ENCODE peak calls at places on chromosomes 1 and 21, in four cellular contexts. Q is IMR-90, V is keratinocyte, U is K562. B is an unnamed sample.

GRCh38 chr1:152148991-152149390 is 10.0 kb downstream of the RPTN start:
- DNase-seq in Q (no peak), V (no peak), U (no peak), B (no peak)

GRCh38 chr1:2025491-2025981 is 6.4 kb downstream of the GABRD start:
- DNase-seq in Q (no peak), V (no peak), U (no peak), B (no peak)

GRCh38 chr1:20590313-20590777 is 1.4 kb downstream of the CDA start:
- DNase-seq in Q (peak; percentile 67), V (no peak), U (no peak), B (no peak)

GRCh38 chr1:113929750-113930498 is 800 bp downstream of the HIPK1 start:
- DNase-seq in Q (peak; percentile 17), V (no peak), U (no peak), B (no peak)

GRCh38 chr1:54287821-54288220 is 87.9 kb downstream of the MRPL37 start:
- DNase-seq in Q (peak; percentile 63), V (no peak), U (no peak), B (no peak)

GRCh38 chr1:95236784-95237575 is 3.0 kb downstream of the RWDD3 start:
- DNase-seq in Q (peak; percentile 47), V (no peak), U (no peak), B (no peak)

GRCh38 chr1:59502009-59502691 is 205.3 kb downstream of the FGGY start:
- DNase-seq in Q (no peak), V (peak; percentile 79), U (no peak), B (no peak)

GRCh38 chr1:42006836-42007235 is 88.1 kb upstream of the HIVEP3 start:
- DNase-seq in Q (peak; percentile 21), V (no peak), U (no peak), B (no peak)

GRCh38 chr21:39968010-39968409 is 100.8 kb downstream of the PCP4 start:
- DNase-seq in Q (no peak), V (no peak), U (no peak), B (no peak)

GRCh38 chr1:96038636-96039035 is 682.9 kb upstream of the PTBP2 start:
- DNase-seq in Q (no peak), V (no peak), U (no peak), B (no peak)

DNA sequence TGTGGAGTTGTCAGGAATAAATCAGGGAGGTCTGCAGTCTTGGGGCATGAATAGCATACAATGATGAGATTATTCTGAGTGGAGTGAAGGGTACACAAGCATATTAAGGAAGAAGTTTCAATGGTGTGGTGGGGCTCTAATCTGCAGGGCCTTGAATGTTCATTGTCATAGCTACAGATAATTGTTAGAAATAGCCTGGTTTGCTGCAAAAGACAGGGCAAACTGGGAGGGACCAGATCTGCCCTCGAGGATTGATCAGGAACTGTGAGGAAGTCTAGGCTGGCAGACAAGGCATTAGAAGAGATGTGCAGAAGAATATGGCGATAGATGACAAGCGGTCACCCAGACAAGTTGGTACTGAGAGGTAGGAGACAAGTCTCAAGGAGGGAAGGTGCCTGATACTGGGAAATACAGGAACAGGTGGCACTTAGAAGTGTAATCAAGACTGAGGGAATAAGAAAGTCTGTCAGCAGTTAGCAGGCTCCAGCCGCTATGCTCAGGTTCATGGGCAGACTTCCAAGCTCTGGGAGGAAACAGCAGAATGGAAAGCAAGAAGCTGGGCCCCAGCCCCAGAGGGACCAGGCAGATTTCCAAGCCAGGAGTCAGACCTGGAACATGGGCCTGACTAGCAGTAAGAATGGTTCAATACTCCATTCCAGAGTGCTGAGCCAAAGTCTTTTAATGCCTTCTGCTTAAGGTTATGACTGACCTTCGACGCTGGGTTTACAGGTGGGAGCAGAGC is 20.9 kb upstream of the RGL1 start:
- DNase-seq in Q (peak; percentile 91), V (no peak), U (no peak), B (peak; percentile 90)
- H3K9ac ChIP-seq in Q (no peak overlapping the region), V (no peak overlapping the region), U (no peak overlapping the region), B (no peak overlapping the region)

DNA sequence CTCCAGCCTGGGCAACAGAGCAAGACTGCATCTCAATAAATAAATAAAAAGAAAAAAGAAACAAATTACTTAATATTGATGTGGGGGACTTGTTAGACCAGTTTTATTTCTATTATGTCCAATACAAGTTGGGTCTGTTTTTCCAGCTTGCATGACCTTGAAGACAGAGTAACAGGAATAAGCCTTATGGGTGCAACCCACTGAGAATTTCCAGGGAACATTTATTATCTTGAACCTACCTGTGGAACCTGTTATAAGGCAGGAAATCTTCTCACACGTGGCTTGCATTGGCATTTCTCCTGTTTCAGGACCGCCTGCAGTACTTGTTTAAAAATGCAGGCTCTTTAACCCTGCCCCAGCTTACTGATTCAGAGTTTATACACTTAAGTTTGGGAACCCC is 64.0 kb downstream of the ZBTB17 start:
- DNase-seq in Q (no peak), V (no peak), U (no peak), B (no peak)
- H3K9me1 ChIP-seq in Q (peaks cover 6% of the 10 kb centered on the region), V (no peaks in the 10 kb centered on the region), U (no peaks in the 10 kb centered on the region), B (no peaks in the 10 kb centered on the region)

GRCh38 chr1:203465146-203465798 is 10.3 kb upstream of the PRELP start:
- DNase-seq in Q (no peak), V (no peak), U (no peak), B (no peak)
- H3K9ac ChIP-seq in Q (no peak overlapping the region), V (no peak overlapping the region), U (no peak overlapping the region), B (no peak overlapping the region)

GRCh38 chr1:202289009-202289408 is 52.7 kb downstream of the UBE2T start:
- DNase-seq in Q (no peak), V (no peak), U (no peak), B (no peak)
- H3K9me1 ChIP-seq in Q (peaks cover 2% of the 10 kb centered on the region), V (no peaks in the 10 kb centered on the region), U (no peaks in the 10 kb centered on the region), B (no peaks in the 10 kb centered on the region)